ENCODE peak calls at places on chromosomes 1 and 21, in seven cellular contexts. T is GM12865, N is AG04450, J is ascending aorta, B is transverse colon, D is BJ, S is K562. M is an unnamed sample.

GRCh38 chr1:210500831-210501230 is 172.1 kb downstream of the HHAT start:
- DNase-seq in J (no peak), S (no peak), N (no peak), B (no peak), D (no peak), T (no peak), M (no peak)

GRCh38 chr1:2416403-2416802 is 4.0 kb upstream of the PEX10 start:
- DNase-seq in T (no peak), N (no peak), S (no peak), J (no peak), D (no peak), B (peak), M (no peak)

GRCh38 chr1:166485620-166486019 is 318.8 kb upstream of the FAM78B start:
- DNase-seq in J (no peak), N (no peak), T (no peak), S (no peak), B (no peak), D (peak), M (no peak)

GRCh38 chr21:45979141-45979631 is 2.4 kb upstream of the COL6A1 start:
- DNase-seq in S (no peak), B (peak), J (peak), T (no peak), N (no peak), D (no peak), M (no peak)

GRCh38 chr1:42931911-42932422 is 26.7 kb downstream of the SLC2A1 start:
- DNase-seq in S (peak), B (peak), T (peak), J (peak), D (no peak), N (no peak), M (no peak)

GRCh38 chr1:154906621-154907081 is 29.9 kb downstream of the PMVK start:
- DNase-seq in J (no peak), T (no peak), S (no peak), D (no peak), B (peak), N (no peak), M (no peak)

GRCh38 chr1:89724369-89725015 is 91.6 kb downstream of the LRRC8C start:
- DNase-seq in S (peak), D (no peak), N (no peak), T (peak), B (peak), J (no peak), M (no peak)

GRCh38 chr1:230273141-230273710 is 152.9 kb downstream of the PGBD5 start:
- DNase-seq in D (no peak), N (no peak), B (no peak), T (no peak), S (no peak), J (peak), M (no peak)

GRCh38 chr1:62746086-62746808 is 37.7 kb upstream of the ATG4C start:
- DNase-seq in T (peak), B (no peak), D (no peak), S (peak), N (no peak), J (no peak), M (no peak)

GRCh38 chr1:28395181-28395580 is 25.6 kb downstream of the PHACTR4 start:
- DNase-seq in B (no peak), J (no peak), T (no peak), D (no peak), S (peak), N (no peak), M (no peak)

GRCh38 chr1:94335950-94336349 is 82.2 kb upstream of the ABCD3 start:
- DNase-seq in D (peak), N (peak), B (peak), S (peak), T (peak), J (peak), M (no peak)

GRCh38 chr21:42423197-42423675 is 19.5 kb downstream of the UBASH3A start:
- DNase-seq in T (peak), B (peak), N (no peak), S (no peak), J (no peak), D (no peak), M (no peak)

GRCh38 chr1:193614817-193615216 is 428.4 kb upstream of the B3GALT2 start:
- DNase-seq in S (no peak), T (peak), D (no peak), B (no peak), J (no peak), N (peak), M (no peak)

DNA sequence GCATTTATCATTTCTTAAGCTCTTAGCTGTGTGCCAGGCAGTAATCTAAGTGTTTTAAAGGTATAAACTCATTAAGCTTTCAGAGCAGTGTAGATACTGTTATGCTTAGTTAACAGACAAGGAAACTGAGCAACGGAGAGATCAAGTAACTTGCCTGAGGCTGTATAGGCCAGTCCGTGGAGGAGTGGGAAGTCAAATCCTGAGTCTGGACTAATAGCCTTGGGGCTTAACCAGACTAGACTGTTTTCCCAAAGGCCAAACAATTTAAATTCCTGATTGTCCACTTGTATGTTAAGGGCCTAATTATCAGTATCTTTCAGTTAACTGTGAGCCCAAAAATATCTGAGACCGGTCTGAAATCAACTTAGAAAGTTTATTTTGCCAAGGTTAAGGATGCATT is 2.6 kb downstream of the IFNAR1 start:
- DNase-seq in T (no peak), D (no peak), J (no peak), B (no peak), N (no peak), S (no peak), M (no peak)
- TF ChIP-seq CTCF in T (no peak), D (no peak), J (no peak), B (no peak), N (no peak), S (no peak), M (no peak)

GRCh38 chr1:41037116-41037903 is 15.8 kb upstream of the SLFNL1 start:
- DNase-seq in N (no peak), S (no peak), B (no peak), D (no peak), J (no peak), T (no peak), M (no peak)

GRCh38 chr1:41041866-41042265 is 20.3 kb upstream of the SLFNL1 start:
- DNase-seq in S (no peak), N (no peak), J (no peak), D (no peak), B (no peak), T (no peak), M (no peak)

GRCh38 chr1:41032147-41032546 is 10.6 kb upstream of the SLFNL1 start:
- DNase-seq in J (no peak), S (no peak), D (no peak), B (no peak), N (no peak), T (no peak), M (no peak)

GRCh38 chr1:41033272-41033671 is 11.7 kb upstream of the SLFNL1 start:
- DNase-seq in T (no peak), J (no peak), D (no peak), B (no peak), N (no peak), S (no peak), M (no peak)

DNA sequence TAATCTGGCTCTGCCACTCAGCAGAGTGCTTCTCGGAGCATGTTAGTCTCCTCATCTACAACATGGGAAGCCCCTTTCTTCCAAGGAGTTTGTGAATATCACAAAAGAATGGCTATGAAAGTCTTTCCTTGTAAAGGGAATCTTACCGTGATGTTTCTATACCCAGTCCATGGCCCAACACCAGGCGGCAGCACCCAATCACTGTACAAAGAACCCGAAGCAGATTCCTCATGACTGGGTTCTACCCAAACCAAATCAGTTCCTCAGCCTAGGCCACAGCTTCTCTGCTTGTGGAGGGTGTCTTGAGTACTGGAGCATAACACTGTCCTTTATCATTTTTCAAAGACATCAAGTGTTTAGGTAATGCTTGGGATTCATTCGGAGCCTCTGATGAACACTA is 16.6 kb upstream of the SLFNL1 start:
- DNase-seq in D (no peak), B (no peak), T (no peak), N (no peak), S (no peak), J (no peak), M (no peak)
- TF ChIP-seq CTCF in D (peak), B (no peak), T (no peak), N (peak), S (no peak), J (peak), M (no peak)

DNA sequence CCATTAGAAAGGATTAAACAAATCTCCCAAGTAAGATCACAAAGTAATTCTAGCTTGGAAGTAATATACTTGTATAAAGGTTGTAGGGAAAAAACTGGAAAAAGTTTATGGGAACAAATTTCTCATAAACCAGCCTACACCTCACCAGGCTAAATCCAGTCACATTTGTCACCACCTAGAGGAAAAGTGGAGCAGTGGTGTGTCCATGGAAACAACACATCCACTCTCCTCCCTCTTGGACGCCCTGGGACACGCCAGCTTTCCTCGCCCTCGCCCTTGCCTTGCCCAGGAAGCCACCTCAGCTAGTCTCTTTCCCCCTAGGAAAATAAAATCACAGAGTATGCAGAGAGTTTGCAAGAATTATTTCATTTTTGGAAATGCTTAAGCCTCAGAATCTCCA is 2.2 kb downstream of the PALMD start:
- DNase-seq in D (no peak), B (no peak), J (no peak), T (no peak), N (no peak), S (peak), M (no peak)
- TF ChIP-seq CTCF in D (no peak), B (no peak), J (no peak), T (no peak), N (no peak), S (peak), M (no peak)

GRCh38 chr1:161390559-161390858 is 22.8 kb upstream of the CFAP126 start:
- DNase-seq in D (no peak), N (no peak), J (no peak), B (no peak), T (no peak), S (no peak), M (no peak)

GRCh38 chr1:161391611-161392010 is 23.9 kb upstream of the CFAP126 start:
- DNase-seq in B (no peak), J (peak), T (no peak), D (no peak), S (no peak), N (no peak), M (no peak)

GRCh38 chr1:161388639-161389038 is 21.0 kb upstream of the CFAP126 start:
- DNase-seq in S (no peak), N (no peak), B (no peak), D (no peak), J (peak), T (peak), M (no peak)

GRCh38 chr1:161389691-161390558 is 22.2 kb upstream of the CFAP126 start:
- DNase-seq in N (peak), S (peak), D (peak), B (peak), J (peak), T (peak), M (peak)
- TF ChIP-seq CTCF in N (no peak), S (no peak), D (no peak), B (no peak), J (no peak), T (no peak), M (no peak)

DNA sequence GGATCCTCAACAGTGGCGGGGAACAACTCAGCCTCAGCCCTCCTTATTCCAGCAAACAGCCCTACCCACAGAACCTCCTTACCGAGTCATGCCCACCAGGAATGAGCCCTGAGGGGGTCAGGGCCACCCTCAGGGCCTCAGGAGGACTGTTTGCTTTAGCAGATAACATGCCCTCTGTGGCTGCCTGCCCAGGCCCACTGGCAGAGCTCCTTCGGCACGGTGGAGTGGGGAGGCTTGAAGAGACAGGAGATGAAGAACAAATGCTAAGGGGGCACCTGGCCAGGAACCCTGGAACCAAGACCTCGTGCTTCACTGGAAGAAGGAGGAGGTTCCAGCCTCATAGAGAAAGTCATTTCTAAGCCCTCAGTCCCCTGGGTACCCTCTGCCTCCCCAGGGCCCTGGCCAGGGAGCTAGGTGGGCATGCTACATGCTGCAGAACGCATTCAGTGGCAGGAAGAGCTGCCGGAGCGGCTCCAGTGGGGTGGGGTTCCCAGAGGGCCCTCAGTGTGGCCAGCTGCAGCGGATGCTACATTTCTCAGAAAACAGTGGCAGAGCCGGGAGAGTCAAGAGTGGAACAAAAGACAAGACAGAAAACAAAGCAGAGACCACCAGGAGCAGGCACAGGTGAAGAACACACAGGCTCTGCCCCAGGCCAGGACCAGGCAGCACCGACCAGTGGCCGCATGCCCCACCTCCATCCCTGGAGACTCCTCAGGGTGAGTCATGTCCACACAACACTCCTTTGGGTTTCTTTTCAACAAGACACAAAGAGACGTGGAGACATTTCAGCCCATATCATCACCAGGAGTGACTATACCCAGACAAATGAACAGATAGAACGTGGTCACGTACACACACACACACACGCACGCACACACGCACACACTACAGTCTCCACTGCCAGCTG is 39.8 kb downstream of the RIMS3 start:
- DNase-seq in T (no peak), J (peak), S (no peak), B (no peak), D (no peak), N (no peak), M (no peak)
- TF ChIP-seq CTCF in T (no peak), J (no peak), S (no peak), B (no peak), D (no peak), N (no peak), M (no peak)

GRCh38 chr1:209318302-209319056 is 265.0 kb upstream of the CAMK1G start:
- DNase-seq in S (no peak), J (no peak), D (no peak), B (no peak), N (no peak), T (no peak), M (no peak)

GRCh38 chr1:209323743-209324142 is 259.8 kb upstream of the CAMK1G start:
- DNase-seq in B (no peak), T (no peak), J (no peak), D (no peak), S (no peak), N (no peak), M (no peak)

GRCh38 chr1:209319057-209319432 is 264.5 kb upstream of the CAMK1G start:
- DNase-seq in B (no peak), D (no peak), N (no peak), T (no peak), S (no peak), J (no peak), M (no peak)

GRCh38 chr1:209316929-209317328 is 266.6 kb upstream of the CAMK1G start:
- DNase-seq in N (no peak), B (no peak), S (no peak), D (no peak), T (no peak), J (no peak), M (no peak)

DNA sequence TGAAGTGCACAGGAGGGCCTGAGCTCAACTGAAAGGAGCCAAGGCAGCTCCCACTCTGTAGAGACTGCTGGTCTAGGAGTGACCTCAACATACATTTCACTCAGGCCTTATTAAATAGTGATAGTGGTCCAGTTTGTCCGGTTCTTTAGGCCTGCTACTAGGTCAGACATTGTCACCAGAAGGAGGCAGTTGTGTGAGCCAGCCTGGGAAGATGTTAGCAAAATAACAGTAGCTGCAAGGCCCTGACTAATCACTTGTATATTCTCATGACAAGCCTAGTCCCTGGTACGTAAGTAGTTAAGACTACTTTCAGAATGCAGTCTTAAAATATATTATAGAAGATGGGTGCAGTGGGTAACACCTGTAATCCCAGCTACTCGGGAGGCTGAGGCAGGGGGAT is 264.0 kb upstream of the CAMK1G start:
- DNase-seq in D (no peak), S (no peak), N (no peak), B (no peak), T (no peak), J (no peak), M (no peak)
- TF ChIP-seq CTCF in D (no peak), S (no peak), N (no peak), B (no peak), T (no peak), J (no peak), M (no peak)

DNA sequence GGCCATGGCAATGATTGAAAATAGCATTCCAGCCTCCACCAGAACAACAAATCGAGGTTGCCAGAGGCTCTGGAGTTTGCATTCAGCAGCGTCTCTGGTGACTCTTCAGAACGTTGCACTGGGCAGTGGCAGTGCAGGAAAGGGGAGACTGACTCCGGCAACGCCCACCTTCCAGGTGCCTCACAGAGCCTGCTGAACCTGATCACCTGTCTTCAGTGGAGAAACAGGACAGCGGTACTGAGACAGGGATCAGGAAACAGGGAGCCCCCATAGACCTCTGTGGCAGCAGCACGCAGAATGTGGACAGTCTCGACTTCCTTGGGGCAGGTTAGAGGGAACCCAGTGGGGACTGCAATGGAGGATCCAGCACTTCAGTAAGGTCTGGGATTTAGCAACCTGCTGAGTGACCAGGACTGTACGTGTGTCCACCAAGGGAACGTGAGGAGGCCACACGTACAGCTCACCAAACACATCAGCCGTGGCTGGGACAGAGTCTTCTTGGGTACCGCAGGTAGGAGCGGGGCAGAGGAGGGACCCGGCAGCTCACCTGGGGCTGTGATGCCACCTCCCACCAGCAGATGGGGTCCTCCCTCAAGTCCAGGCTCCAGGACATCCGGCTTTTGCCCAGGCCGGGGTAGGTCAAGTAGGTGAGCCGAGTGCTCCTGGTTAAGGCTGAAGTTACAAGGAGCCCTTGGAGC is 128.6 kb downstream of the PRDM2 start:
- DNase-seq in S (peak), N (no peak), J (no peak), D (no peak), B (peak), T (peak), M (no peak)
- TF ChIP-seq CTCF in S (peak), N (peak), J (peak), D (peak), B (peak), T (peak), M (no peak)

GRCh38 chr1:245118066-245118465 is 36.7 kb upstream of the KIF26B start:
- DNase-seq in B (no peak), T (no peak), S (no peak), D (no peak), J (no peak), N (no peak), M (no peak)

GRCh38 chr1:245124644-245125043 is 30.1 kb upstream of the KIF26B start:
- DNase-seq in T (no peak), B (no peak), N (no peak), S (no peak), D (no peak), J (no peak), M (no peak)

GRCh38 chr1:245124241-245124640 is 30.5 kb upstream of the KIF26B start:
- DNase-seq in T (no peak), B (no peak), J (no peak), D (no peak), S (no peak), N (no peak), M (no peak)

GRCh38 chr1:245118806-245119205 is 36.0 kb upstream of the KIF26B start:
- DNase-seq in D (no peak), J (no peak), N (no peak), S (no peak), B (no peak), T (no peak), M (no peak)

GRCh38 chr1:245121523-245121922 is 33.3 kb upstream of the KIF26B start:
- DNase-seq in J (no peak), D (no peak), S (no peak), B (no peak), T (no peak), N (no peak), M (no peak)
- TF ChIP-seq CTCF in J (no peak), D (no peak), S (peak), B (no peak), T (no peak), N (peak), M (no peak)

GRCh38 chr1:103461171-103462105 is 64.1 kb upstream of the RNPC3 start:
- DNase-seq in S (peak), J (no peak), B (no peak), T (peak), D (no peak), N (no peak), M (no peak)
- TF ChIP-seq CTCF in S (no peak), J (peak), B (peak), T (peak), D (peak), N (peak), M (no peak)